ENCODE peak calls at places on chromosomes 3 and 15, in seven cellular contexts. E is SK-N-SH, U is ovary, T is left ventricle myocardium inferior, G is left lung, V is WERI-Rb-1, Q is PC-3. D is an unnamed sample. For H3K9me3, the result is how much of the 10 kb centered on the place peaks cover.

GRCh38 chr3:40546811-40547210 is 22.1 kb downstream of the ZNF621 start:
- DNase-seq in E (no peak), U (no peak), T (no peak), G (no peak), V (no peak), Q (peak), D (no peak)

GRCh38 chr3:4218426-4219226 is 84.5 kb upstream of the SETMAR start:
- DNase-seq in E (no peak), U (no peak), T (no peak), G (no peak), V (peak), Q (no peak), D (no peak)

GRCh38 chr3:149736180-149737100 is 15.8 kb downstream of the COMMD2 start:
- DNase-seq in E (no peak), U (no peak), T (no peak), G (no peak), V (no peak), Q (peak), D (no peak)

GRCh38 chr3:149266733-149267132 is 45.1 kb upstream of the CP start:
- DNase-seq in E (no peak), U (no peak), T (no peak), G (no peak), V (no peak), Q (no peak), D (no peak)

GRCh38 chr3:157081681-157082210 is 78.2 kb downstream of the CCNL1 start:
- DNase-seq in E (peak), U (peak), T (peak), G (peak), V (peak), Q (peak), D (peak)

GRCh38 chr15:48577495-48577894 is 68.0 kb downstream of the FBN1 start:
- DNase-seq in E (no peak), U (no peak), T (no peak), G (no peak), V (no peak), Q (no peak), D (no peak)

GRCh38 chr3:157335677-157336076 is 101.0 kb upstream of the PTX3 start:
- DNase-seq in E (no peak), U (no peak), T (no peak), G (no peak), V (no peak), Q (peak), D (no peak)

GRCh38 chr3:71413572-71413971 is 170.0 kb downstream of the FOXP1 start:
- DNase-seq in E (no peak), U (no peak), T (no peak), G (no peak), V (no peak), Q (no peak), D (no peak)

GRCh38 chr3:170414202-170414663 is 4.4 kb upstream of the CLDN11 start:
- DNase-seq in E (peak), U (peak), T (no peak), G (no peak), V (peak), Q (peak), D (no peak)

GRCh38 chr3:42855547-42856380 is 19.9 kb downstream of the CYP8B1 start:
- DNase-seq in E (no peak), U (no peak), T (no peak), G (no peak), V (no peak), Q (no peak), D (no peak)

GRCh38 chr15:57421110-57421509 is 44.8 kb downstream of the CGNL1 start:
- DNase-seq in E (no peak), U (no peak), T (no peak), G (no peak), V (no peak), Q (no peak), D (no peak)

GRCh38 chr15:57012557-57012956 is 94.1 kb downstream of the TCF12 start:
- DNase-seq in E (no peak), U (no peak), T (no peak), G (no peak), V (no peak), Q (no peak), D (no peak)

GRCh38 chr3:82927309-82928253 is 1166.1 kb upstream of the GBE1 start:
- DNase-seq in E (no peak), U (no peak), T (no peak), G (no peak), V (no peak), Q (peak), D (no peak)

GRCh38 chr3:145175626-145176025 is 985.4 kb downstream of the PLOD2 start:
- DNase-seq in E (no peak), U (no peak), T (no peak), G (no peak), V (no peak), Q (no peak), D (no peak)

GRCh38 chr3:175224051-175224450 is 364.9 kb downstream of the NAALADL2 start:
- DNase-seq in E (no peak), U (no peak), T (peak), G (no peak), V (no peak), Q (no peak), D (no peak)

GRCh38 chr3:10968390-10968789 is 24.2 kb upstream of the SLC6A1 start:
- DNase-seq in E (peak), U (no peak), T (no peak), G (no peak), V (no peak), Q (no peak), D (no peak)

GRCh38 chr3:13235897-13236296 is 162.7 kb upstream of the IQSEC1 start:
- DNase-seq in E (peak), U (no peak), T (no peak), G (peak), V (no peak), Q (no peak), D (no peak)

GRCh38 chr3:57627976-57628375 is 30.8 kb upstream of the ARF4 start:
- DNase-seq in E (no peak), U (no peak), T (no peak), G (no peak), V (no peak), Q (no peak), D (no peak)

GRCh38 chr15:36940207-36940606 is 160.1 kb downstream of the MEIS2 start:
- DNase-seq in E (no peak), U (no peak), T (no peak), G (no peak), V (no peak), Q (no peak), D (no peak)

GRCh38 chr15:80659375-80659774 is 35.7 kb upstream of the ABHD17C start:
- DNase-seq in E (no peak), U (no peak), T (no peak), G (no peak), V (no peak), Q (peak), D (no peak)

GRCh38 chr3:39124876-39125836 is 17.7 kb downstream of the TTC21A start:
- DNase-seq in E (no peak), U (no peak), T (no peak), G (no peak), V (peak), Q (peak), D (no peak)

GRCh38 chr3:4825572-4826236 is 153.5 kb upstream of the BHLHE40 start:
- DNase-seq in E (no peak), U (no peak), T (peak), G (peak), V (no peak), Q (no peak), D (no peak)

GRCh38 chr3:98512576-98512975 is 10.1 kb downstream of the CLDND1 start:
- DNase-seq in E (no peak), U (no peak), T (no peak), G (no peak), V (no peak), Q (peak), D (no peak)

GRCh38 chr3:123952844-123953520 is 8.0 kb downstream of the CCDC14 start:
- DNase-seq in E (no peak), U (no peak), T (no peak), G (no peak), V (no peak), Q (no peak), D (no peak)

GRCh38 chr3:192246847-192247520 is 480.4 kb downstream of the FGF12 start:
- DNase-seq in E (no peak), U (no peak), T (no peak), G (no peak), V (no peak), Q (no peak), D (no peak)

GRCh38 chr15:22241451-22241850 is 161.1 kb downstream of the OR4M2 start:
- DNase-seq in E (no peak), U (no peak), T (no peak), G (no peak), V (no peak), Q (no peak), D (no peak)
- H3K9me3 ChIP-seq in E (under half), U (under half), T (under half), G (under half), V (under half), Q (under half), D (under half)

DNA sequence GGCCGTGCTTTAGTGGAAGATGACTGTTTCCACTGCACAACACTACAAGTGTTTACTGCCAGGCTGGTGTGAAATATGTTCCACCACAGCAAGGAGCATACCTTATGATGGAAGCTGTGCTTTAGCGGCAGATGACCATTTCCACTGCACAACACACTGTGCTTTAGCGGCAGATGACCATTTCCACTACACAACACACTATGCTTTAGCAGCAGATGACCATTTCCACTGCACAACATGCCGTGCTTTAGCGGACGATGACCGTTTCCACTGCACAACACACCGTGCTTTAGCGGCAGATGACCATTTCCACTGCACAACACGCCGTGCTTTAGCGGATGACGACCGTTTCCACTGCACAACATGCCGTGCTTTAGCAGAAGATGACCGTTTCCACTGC is 2.8 kb downstream of the ZNF717 start:
- DNase-seq in E (no peak), U (no peak), T (no peak), G (no peak), V (no peak), Q (no peak), D (no peak)
- H3K9me3 ChIP-seq in E (under half), U (under half), T (under half), G (under half), V (under half), Q (under half), D (under half)

DNA sequence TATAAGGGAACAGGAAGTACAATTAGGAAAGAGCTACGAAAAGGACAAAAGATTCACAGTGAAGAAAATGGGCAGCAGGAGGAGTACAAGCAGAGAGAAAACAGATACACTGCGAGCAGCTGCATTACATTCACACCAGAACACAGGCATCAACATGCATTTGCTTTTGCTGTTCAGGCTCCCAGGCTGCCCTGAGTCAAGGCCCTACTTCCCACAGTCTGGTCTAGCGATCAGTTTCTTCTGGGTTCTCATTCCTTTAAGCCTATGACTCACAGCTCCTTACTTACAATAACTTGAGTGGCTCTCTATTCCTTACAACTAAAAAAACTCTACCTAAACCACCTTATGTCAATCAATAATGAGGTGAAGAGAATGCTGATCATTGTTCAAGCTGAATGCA is 24.5 kb upstream of the ZNF445 start:
- DNase-seq in E (no peak), U (no peak), T (no peak), G (no peak), V (no peak), Q (no peak), D (no peak)
- H3K9me3 ChIP-seq in E (under half), U (under half), T (half or more), G (under half), V (under half), Q (under half), D (under half)

DNA sequence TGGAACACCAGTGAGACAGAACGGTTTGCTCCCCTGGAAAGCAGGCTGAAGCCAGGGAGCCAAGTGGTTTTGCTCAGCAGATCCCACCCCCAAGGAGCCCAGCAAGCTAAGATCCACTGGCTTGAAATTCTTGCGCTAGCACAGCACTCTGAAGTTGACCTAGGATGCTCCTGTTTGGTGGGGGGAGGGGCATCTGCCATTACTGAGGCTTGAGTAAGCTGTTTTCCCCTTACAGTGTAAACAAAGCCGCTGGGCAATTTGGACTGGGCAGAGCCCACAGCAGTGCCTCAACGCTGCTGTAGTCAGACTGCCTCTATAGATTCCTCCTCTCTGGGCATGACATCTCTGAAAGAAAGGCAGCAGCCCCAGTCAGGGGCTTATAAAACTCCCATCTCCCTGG is 241.4 kb downstream of the GABRB3 start:
- DNase-seq in E (no peak), U (no peak), T (no peak), G (no peak), V (no peak), Q (peak), D (no peak)
- H3K9me3 ChIP-seq in E (under half), U (under half), T (under half), G (under half), V (under half), Q (under half), D (under half)

GRCh38 chr3:8355346-8355745 is 146.3 kb upstream of the LMCD1 start:
- DNase-seq in E (no peak), U (no peak), T (no peak), G (no peak), V (no peak), Q (no peak), D (no peak)
- H3K9me3 ChIP-seq in E (under half), U (under half), T (under half), G (under half), V (under half), Q (under half), D (under half)

DNA sequence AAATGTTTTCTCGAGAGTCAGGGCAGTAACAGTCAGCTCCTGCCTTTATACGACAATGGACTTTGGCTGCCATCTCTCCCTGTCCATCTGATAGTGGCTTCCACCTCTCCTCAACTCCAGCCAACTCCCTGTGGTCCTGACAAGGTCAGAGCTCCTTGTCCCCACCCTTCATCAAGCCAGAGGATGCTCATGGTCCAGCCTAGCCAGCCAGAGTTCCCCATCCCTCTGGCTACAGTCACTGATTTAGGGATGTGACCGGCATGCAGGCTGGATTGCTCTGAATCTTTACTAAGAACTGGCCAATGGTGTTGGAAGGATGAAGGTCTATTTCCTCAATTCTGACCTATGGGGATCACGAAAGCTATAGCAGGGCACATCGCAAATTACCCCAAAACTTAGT is 156.1 kb downstream of the OR4M2 start:
- DNase-seq in E (no peak), U (no peak), T (no peak), G (no peak), V (no peak), Q (no peak), D (no peak)
- H3K9me3 ChIP-seq in E (under half), U (under half), T (under half), G (under half), V (under half), Q (under half), D (under half)

GRCh38 chr3:294581-294980 is 98.0 kb downstream of the CHL1 start:
- DNase-seq in E (no peak), U (no peak), T (no peak), G (no peak), V (no peak), Q (peak), D (no peak)

GRCh38 chr3:288383-288782 is 91.8 kb downstream of the CHL1 start:
- DNase-seq in E (peak), U (no peak), T (no peak), G (no peak), V (no peak), Q (no peak), D (no peak)

GRCh38 chr3:291028-291427 is 94.5 kb downstream of the CHL1 start:
- DNase-seq in E (no peak), U (no peak), T (no peak), G (no peak), V (no peak), Q (no peak), D (no peak)

GRCh38 chr3:294096-294495 is 97.5 kb downstream of the CHL1 start:
- DNase-seq in E (no peak), U (no peak), T (no peak), G (no peak), V (no peak), Q (peak), D (no peak)

GRCh38 chr3:292038-292437 is 95.5 kb downstream of the CHL1 start:
- DNase-seq in E (peak), U (no peak), T (no peak), G (no peak), V (no peak), Q (no peak), D (no peak)
- H3K9me3 ChIP-seq in E (under half), U (under half), T (under half), G (under half), V (under half), Q (under half), D (under half)